ENCODE peak calls at places on chromosome X, in four cellular contexts. S, K, O and J are unnamed samples.

GRCh38 chrX:1475881-1476280 is 23.2 kb upstream of the ASMTL start:
- DNase-seq in S (no peak), K (no peak), O (peak; percentile 5), J (no peak)

GRCh38 chrX:1164322-1165288 is 47.8 kb downstream of the CRLF2 start:
- DNase-seq in S (no peak), K (no peak), O (peak; percentile 28), J (peak; percentile 19)

GRCh38 chrX:8349816-8350544 is 114.7 kb upstream of the VCX3B start:
- DNase-seq in S (no peak), K (no peak), O (no peak), J (no peak)

GRCh38 chrX:74537011-74537390 is 77.4 kb downstream of the RLIM start:
- DNase-seq in S (no peak), K (peak; percentile 33), O (no peak), J (no peak)

GRCh38 chrX:103533428-103534216 is 14.3 kb upstream of the RAB40A start:
- DNase-seq in S (peak; percentile 57), K (peak; percentile 65), O (peak; percentile 68), J (peak; percentile 6)

GRCh38 chrX:23344208-23344903 is 9.7 kb downstream of the PTCHD1 start:
- DNase-seq in S (no peak), K (no peak), O (no peak), J (no peak)

GRCh38 chrX:1932231-1932630 is 317.4 kb downstream of the ASMT start:
- DNase-seq in S (peak; percentile 38), K (no peak), O (no peak), J (no peak)

GRCh38 chrX:135740683-135741149 is 27.3 kb downstream of the CT45A3 start:
- DNase-seq in S (peak; percentile 26), K (no peak), O (peak; percentile 58), J (peak; percentile 25)

GRCh38 chrX:12868747-12869146 is 1.9 kb downstream of the TLR7 start:
- DNase-seq in S (no peak), K (no peak), O (no peak), J (no peak)